ENCODE peak calls at places on chromosomes 12 and 14, in nine cellular contexts. P, T, B, U, Q, K, I, H and C are unnamed samples.

GRCh38 chr12:62263956-62264355 is 3.8 kb downstream of the USP15 start:
- DNase-seq in B (no peak), I (no peak), T (no peak), Q (no peak), U (no peak), P (no peak), H (no peak), K (no peak), C (no peak)

GRCh38 chr12:120971299-120972180 is 6.8 kb upstream of the HNF1A start:
- DNase-seq in K (peak; percentile 72), H (no peak), T (peak; percentile 58), P (peak; percentile 45), U (peak; percentile 78), B (peak; percentile 58), Q (peak; percentile 78), I (peak; percentile 57), C (peak; percentile 96)

GRCh38 chr12:2624543-2625266 is 170.1 kb upstream of the FKBP4 start:
- DNase-seq in K (peak; percentile 36), B (no peak), Q (peak; percentile 45), T (peak; percentile 36), H (peak; percentile 62), P (no peak), I (no peak), U (no peak), C (peak; percentile 57)

GRCh38 chr14:36516719-36517241 is 3.3 kb downstream of the NKX2-1 start:
- DNase-seq in B (no peak), P (no peak), T (no peak), I (no peak), H (no peak), K (no peak), Q (peak; percentile 3), U (no peak), C (no peak)

GRCh38 chr12:132367401-132367851 is 38.0 kb upstream of the GALNT9 start:
- DNase-seq in B (no peak), I (no peak), Q (no peak), T (no peak), P (no peak), U (no peak), H (no peak), K (no peak), C (peak; percentile 82)

GRCh38 chr14:74249433-74250375 is 10.5 kb downstream of the VSX2 start:
- DNase-seq in U (no peak), B (no peak), T (no peak), P (peak; percentile 81), Q (no peak), K (no peak), H (no peak), I (no peak), C (no peak)

GRCh38 chr12:132066749-132067148 is 77.4 kb downstream of the DDX51 start:
- DNase-seq in B (no peak), U (no peak), Q (no peak), I (no peak), P (no peak), T (no peak), K (no peak), H (no peak), C (no peak)

GRCh38 chr14:30874999-30875787 is 834 bp downstream of the COCH start:
- DNase-seq in P (no peak), U (no peak), T (no peak), Q (no peak), K (peak; percentile 34), I (no peak), B (peak; percentile 19), H (no peak), C (peak; percentile 66)

GRCh38 chr12:112992541-112993398 is 14.5 kb downstream of the OAS2 start:
- DNase-seq in U (peak; percentile 75), I (no peak), B (peak; percentile 77), H (peak; percentile 29), T (peak; percentile 61), P (peak; percentile 63), Q (peak; percentile 70), K (peak; percentile 84), C (peak; percentile 84)

GRCh38 chr12:106871477-106871876 is 84.2 kb upstream of the TMEM263 start:
- DNase-seq in P (no peak), I (no peak), B (no peak), H (no peak), Q (no peak), U (peak; percentile 10), K (no peak), T (no peak), C (no peak)

GRCh38 chr12:105510526-105510925 is 180.0 kb downstream of the C12orf75 start:
- DNase-seq in U (no peak), P (no peak), H (no peak), Q (no peak), I (no peak), T (no peak), K (no peak), B (no peak), C (no peak)

GRCh38 chr14:104206281-104206904 is 68.0 kb downstream of the KIF26A start:
- DNase-seq in Q (peak; percentile 71), I (no peak), B (no peak), P (peak; percentile 33), H (no peak), K (no peak), T (no peak), U (no peak), C (no peak)

GRCh38 chr12:54723653-54724256 is 75.6 kb upstream of the DCD start:
- DNase-seq in H (no peak), I (no peak), K (peak; percentile 22), T (peak; percentile 13), Q (no peak), P (no peak), B (peak; percentile 24), U (no peak), C (peak; percentile 45)

GRCh38 chr12:76041406-76041805 is 9.8 kb upstream of the PHLDA1 start:
- DNase-seq in P (no peak), Q (no peak), I (no peak), T (no peak), H (no peak), K (no peak), B (no peak), U (no peak), C (no peak)

DNA sequence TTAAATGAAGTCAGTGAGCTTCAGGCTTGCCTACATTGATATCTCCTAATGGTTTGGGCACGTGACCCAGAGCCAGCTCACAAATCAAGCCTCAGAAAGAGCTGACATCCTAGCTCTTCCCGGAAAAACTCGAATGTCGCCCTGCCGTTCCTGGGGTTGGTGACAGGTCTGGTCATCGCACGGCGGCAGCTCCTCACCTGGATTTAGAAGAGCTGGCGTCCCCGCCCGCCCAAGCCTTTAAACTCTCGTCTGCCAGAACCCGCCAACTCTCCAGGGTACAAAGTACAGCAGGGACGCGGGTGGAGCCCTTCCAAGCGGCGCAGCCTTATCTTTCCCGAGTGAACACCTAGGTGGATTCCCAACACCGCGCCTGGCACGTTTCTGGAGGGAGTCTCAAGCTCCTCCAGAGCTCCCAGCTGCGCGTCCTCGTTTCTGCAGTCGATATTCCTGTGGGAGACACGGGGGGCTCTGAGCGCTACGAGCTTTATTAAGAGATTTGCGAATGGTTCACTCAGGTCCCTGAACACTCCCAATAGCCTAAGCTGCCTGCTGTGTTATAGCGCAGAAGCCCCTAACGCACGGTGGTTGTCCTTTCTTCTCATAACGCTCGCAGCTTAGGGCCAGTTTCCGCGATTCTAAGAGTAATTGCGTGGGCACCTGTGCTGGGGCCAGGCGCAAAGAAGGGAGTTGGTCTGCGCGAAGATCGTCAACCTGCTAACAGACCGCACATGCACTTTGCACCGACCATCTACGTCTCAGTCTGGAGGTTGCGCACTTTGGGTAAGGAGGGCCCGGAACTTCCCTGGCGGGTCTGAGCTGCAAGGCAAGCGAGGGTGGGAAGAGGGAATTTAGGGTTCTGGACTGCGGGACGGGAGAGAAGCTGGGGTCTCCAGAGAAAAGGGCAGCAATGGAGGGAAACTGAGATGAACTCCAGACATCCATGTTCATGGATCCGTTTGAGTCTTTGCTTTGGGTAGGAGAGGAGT is at the start of gene SSTR1:
- DNase-seq in Q (no peak), P (peak; percentile 43), K (no peak), U (no peak), H (no peak), I (no peak), T (no peak), B (peak; percentile 36), C (no peak)
- TF ChIP-seq MAX in Q (no peak), P (no peak), K (no peak), U (no peak), H (peak; percentile 52), I (no peak), T (no peak), B (no peak), C (no peak)

GRCh38 chr14:97978336-97978735 is 1181.2 kb downstream of the VRK1 start:
- DNase-seq in I (no peak), Q (peak; percentile 56), P (no peak), U (peak; percentile 39), T (peak; percentile 6), H (peak; percentile 73), K (peak; percentile 2), B (no peak), C (peak; percentile 55)
- H3K4me3 ChIP-seq in I (no peak overlapping the region), Q (peak overlapping the region; percentile 23), P (no peak overlapping the region), U (no peak overlapping the region), T (no peak overlapping the region), H (peak overlapping the region; percentile 3), K (no peak overlapping the region), B (no peak overlapping the region), C (no peak overlapping the region)

GRCh38 chr12:6478406-6478805 is 7.9 kb upstream of the VAMP1 start:
- DNase-seq in K (no peak), B (no peak), I (no peak), Q (no peak), H (no peak), U (no peak), P (no peak), T (no peak), C (no peak)

GRCh38 chr12:6472491-6472890 is 2.0 kb upstream of the VAMP1 start:
- DNase-seq in U (no peak), K (no peak), H (no peak), T (no peak), Q (no peak), P (no peak), B (no peak), I (no peak), C (no peak)

GRCh38 chr12:6471992-6472366 is 1.5 kb upstream of the VAMP1 start:
- DNase-seq in B (no peak), Q (no peak), T (no peak), I (no peak), H (no peak), P (no peak), U (peak; percentile 17), K (no peak), C (no peak)

GRCh38 chr12:6470375-6471163 is at the start of gene VAMP1:
- DNase-seq in U (peak; percentile 98), P (peak; percentile 97), K (peak; percentile 93), Q (peak; percentile 97), H (peak; percentile 91), I (peak; percentile 92), T (peak; percentile 94), B (peak; percentile 97), C (peak; percentile 99)

DNA sequence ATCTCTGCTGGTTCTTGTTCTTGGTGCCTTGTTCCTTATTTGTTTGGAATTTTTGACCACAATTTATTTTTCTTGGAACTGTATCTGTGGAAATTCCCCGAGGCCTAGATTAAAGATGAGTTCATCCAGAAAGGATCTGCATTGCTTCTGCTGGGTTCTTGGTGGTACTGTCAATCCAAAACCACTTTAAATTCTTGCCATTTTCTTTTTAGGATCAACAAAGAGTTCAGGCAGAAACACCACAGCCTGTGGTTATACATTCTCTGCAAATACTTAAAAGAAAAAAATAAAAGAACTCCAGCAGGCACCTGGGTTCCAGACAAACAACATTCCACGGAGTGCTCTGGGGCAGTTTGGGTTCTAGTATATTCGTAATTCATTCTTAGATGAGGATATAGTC is 6.0 kb upstream of the VAMP1 start:
- DNase-seq in Q (no peak), I (no peak), B (no peak), K (no peak), U (no peak), T (no peak), H (no peak), P (no peak), C (no peak)
- TF ChIP-seq MAX in Q (no peak), I (no peak), B (no peak), K (no peak), U (no peak), T (no peak), H (no peak), P (no peak), C (no peak)

GRCh38 chr12:94768398-94769039 is 118.2 kb upstream of the TMCC3 start:
- DNase-seq in Q (no peak), P (no peak), K (no peak), H (no peak), U (no peak), T (no peak), I (peak; percentile 51), B (peak; percentile 52), C (peak; percentile 78)
- H3K4me3 ChIP-seq in Q (no peak overlapping the region), P (no peak overlapping the region), K (no peak overlapping the region), H (no peak overlapping the region), U (no peak overlapping the region), T (no peak overlapping the region), I (peak overlapping the region; percentile 55), B (no peak overlapping the region), C (peak overlapping the region; percentile 58)